ENCODE peak calls at places on chromosomes 13 and 19, in ten cellular contexts. X, V, E, C, P, T, H, I, L and S are unnamed samples.

GRCh38 chr13:78228940-78229339 is 310.3 kb upstream of the EDNRB start:
- DNase-seq in X (no peak), V (no peak), E (no peak), C (no peak), P (no peak), T (no peak), H (no peak), I (peak; percentile 7), L (no peak), S (no peak)

GRCh38 chr13:66675620-66676019 is 554.5 kb downstream of the PCDH9 start:
- DNase-seq in X (no peak), V (no peak), E (no peak), C (no peak), P (no peak), T (no peak), H (no peak), I (peak; percentile 28), L (no peak), S (no peak)

GRCh38 chr19:9912551-9913236 is 23.6 kb downstream of the OLFM2 start:
- DNase-seq in X (no peak), V (no peak), E (no peak), C (no peak), P (no peak), T (no peak), H (no peak), I (no peak), L (peak; percentile 21), S (no peak)

GRCh38 chr19:33493401-33494275 is 28.0 kb downstream of the PEPD start:
- DNase-seq in X (no peak), V (no peak), E (no peak), C (no peak), P (no peak), T (no peak), H (no peak), I (no peak), L (peak; percentile 35), S (no peak)

GRCh38 chr19:853014-853553 is 981 bp downstream of the ELANE start:
- DNase-seq in X (no peak), V (no peak), E (no peak), C (no peak), P (no peak), T (no peak), H (no peak), I (no peak), L (no peak), S (no peak)

GRCh38 chr13:95176611-95177259 is 124.5 kb downstream of the ABCC4 start:
- DNase-seq in X (no peak), V (no peak), E (no peak), C (no peak), P (no peak), T (no peak), H (peak; percentile 19), I (no peak), L (no peak), S (no peak)

GRCh38 chr19:5624154-5624663 is 1.3 kb downstream of the SAFB start:
- DNase-seq in X (peak; percentile 86), V (peak; percentile 25), E (no peak), C (no peak), P (peak; percentile 45), T (peak; percentile 37), H (peak; percentile 60), I (peak; percentile 59), L (peak; percentile 35), S (peak; percentile 7)

GRCh38 chr19:16330811-16331690 is 6.4 kb downstream of the KLF2 start:
- DNase-seq in X (peak; percentile 57), V (no peak), E (no peak), C (no peak), P (no peak), T (peak; percentile 25), H (no peak), I (no peak), L (no peak), S (peak; percentile 62)

GRCh38 chr13:99979453-99980200 is 2.0 kb upstream of the ZIC2 start:
- DNase-seq in X (peak; percentile 29), V (no peak), E (no peak), C (no peak), P (peak; percentile 18), T (no peak), H (peak; percentile 20), I (no peak), L (peak; percentile 56), S (peak; percentile 54)

GRCh38 chr13:99977912-99978780 is 3.4 kb upstream of the ZIC2 start:
- DNase-seq in X (no peak), V (no peak), E (no peak), C (no peak), P (no peak), T (no peak), H (no peak), I (no peak), L (peak; percentile 29), S (no peak)

GRCh38 chr13:99980201-99981114 is 1.1 kb upstream of the ZIC2 start:
- DNase-seq in X (peak; percentile 86), V (peak; percentile 16), E (peak; percentile 87), C (peak; percentile 62), P (peak; percentile 57), T (peak; percentile 85), H (peak; percentile 81), I (peak; percentile 51), L (peak; percentile 85), S (peak; percentile 71)

GRCh38 chr13:99977334-99977911 is 4.2 kb upstream of the ZIC2 start:
- DNase-seq in X (no peak), V (no peak), E (no peak), C (no peak), P (no peak), T (no peak), H (no peak), I (no peak), L (peak; percentile 11), S (no peak)

GRCh38 chr13:99978781-99979452 is 2.7 kb upstream of the ZIC2 start:
- DNase-seq in X (no peak), V (no peak), E (no peak), C (no peak), P (no peak), T (no peak), H (peak; percentile 30), I (no peak), L (peak; percentile 49), S (no peak)
- H2AFZ ChIP-seq in X (no peak overlapping the region), V (no peak overlapping the region), E (no peak overlapping the region), C (no peak overlapping the region), P (peak overlapping the region; percentile 86), T (no peak overlapping the region), H (peak overlapping the region; percentile 56), I (no peak overlapping the region), L (no peak overlapping the region), S (peak overlapping the region; percentile 83)

DNA sequence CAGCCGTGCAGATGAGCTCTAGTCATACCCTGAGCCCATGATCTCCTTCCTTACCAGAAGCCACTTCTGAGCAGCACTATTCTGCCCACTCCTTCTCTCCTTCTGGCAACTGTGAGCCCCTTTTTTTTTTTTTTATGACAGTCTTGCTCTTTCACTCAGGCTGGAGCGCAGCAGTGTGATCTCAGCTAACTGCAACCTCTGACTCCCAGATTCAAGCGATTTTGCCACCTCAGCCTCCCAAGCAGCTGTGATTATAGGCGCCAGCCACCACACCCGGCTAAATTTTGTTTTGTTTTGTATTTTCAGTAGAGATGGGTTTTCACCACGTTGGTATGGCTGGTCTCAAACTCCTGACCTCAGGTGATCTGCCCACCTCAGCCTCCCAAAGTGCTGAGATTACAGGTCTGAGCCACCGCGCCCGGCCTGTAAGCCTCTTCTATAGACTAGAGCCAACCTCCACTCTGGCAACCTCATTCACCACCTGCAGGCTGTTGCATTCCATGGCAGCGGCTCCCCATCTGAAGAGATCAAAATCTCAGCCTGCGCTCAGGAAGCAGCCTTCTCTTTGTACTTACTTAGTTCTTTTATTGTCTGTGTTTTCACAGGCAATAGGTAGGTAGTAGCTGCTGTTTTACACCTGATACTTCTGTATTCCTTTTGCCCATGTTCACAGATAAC is 34.8 kb upstream of the NDFIP2 start:
- DNase-seq in X (no peak), V (no peak), E (no peak), C (no peak), P (no peak), T (no peak), H (no peak), I (no peak), L (no peak), S (no peak)
- H3K4me3 ChIP-seq in X (no peak overlapping the region), V (no peak overlapping the region), E (no peak overlapping the region), C (no peak overlapping the region), P (no peak overlapping the region), T (no peak overlapping the region), H (no peak overlapping the region), I (no peak overlapping the region), L (no peak overlapping the region), S (no peak overlapping the region)

DNA sequence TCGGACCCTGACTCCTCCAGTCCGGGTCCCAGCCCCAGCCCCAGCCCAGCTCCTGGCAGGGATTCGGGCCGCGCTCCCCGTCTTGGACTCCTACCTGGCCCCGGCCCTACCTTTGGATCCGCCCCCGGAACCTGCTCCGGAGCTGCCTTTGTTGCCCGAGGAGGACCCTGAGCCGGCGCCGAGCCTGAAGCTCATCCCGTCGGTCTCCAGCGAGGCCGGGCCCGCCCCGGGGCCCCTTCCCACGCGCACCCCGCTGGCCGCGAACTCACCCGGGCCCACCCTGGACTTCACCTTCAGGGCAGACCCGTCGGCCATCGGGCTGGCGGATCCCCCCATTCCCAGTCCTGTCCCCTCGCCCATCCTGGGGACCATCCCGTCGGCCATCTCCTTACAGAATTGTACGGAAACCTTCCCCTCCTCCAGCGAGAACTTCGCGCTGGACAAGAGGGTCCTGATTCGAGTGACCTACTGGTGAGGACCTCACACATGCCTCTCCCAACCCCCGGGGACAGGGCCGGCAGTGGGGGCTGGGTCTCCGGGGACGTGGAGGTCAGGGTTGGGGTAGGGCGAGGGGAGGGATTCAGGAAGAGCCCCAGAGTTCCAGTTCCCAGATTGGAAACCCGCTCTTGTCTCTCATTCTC is 732 bp downstream of the SELENOV start:
- DNase-seq in X (no peak), V (no peak), E (no peak), C (no peak), P (no peak), T (no peak), H (peak; percentile 54), I (no peak), L (no peak), S (no peak)
- H2AFZ ChIP-seq in X (peak overlapping the region; percentile 10), V (no peak overlapping the region), E (no peak overlapping the region), C (peak overlapping the region; percentile 91), P (no peak overlapping the region), T (no peak overlapping the region), H (peak overlapping the region; percentile 86), I (no peak overlapping the region), L (peak overlapping the region; percentile 65), S (no peak overlapping the region)

GRCh38 chr19:46373573-46374359 is 26.9 kb downstream of the PPP5C start:
- DNase-seq in X (peak; percentile 89), V (no peak), E (no peak), C (peak; percentile 20), P (peak; percentile 95), T (no peak), H (peak; percentile 57), I (no peak), L (peak; percentile 80), S (peak; percentile 99)

GRCh38 chr19:46376241-46377153 is 29.6 kb downstream of the PPP5C start:
- DNase-seq in X (no peak), V (no peak), E (no peak), C (no peak), P (no peak), T (no peak), H (no peak), I (no peak), L (no peak), S (no peak)

GRCh38 chr19:46372901-46373572 is 26.1 kb downstream of the PPP5C start:
- DNase-seq in X (peak; percentile 79), V (no peak), E (no peak), C (peak; percentile 11), P (peak; percentile 5), T (no peak), H (no peak), I (no peak), L (no peak), S (peak; percentile 47)

GRCh38 chr19:46371371-46371901 is 24.5 kb downstream of the PPP5C start:
- DNase-seq in X (no peak), V (no peak), E (no peak), C (no peak), P (no peak), T (no peak), H (no peak), I (no peak), L (no peak), S (no peak)

DNA sequence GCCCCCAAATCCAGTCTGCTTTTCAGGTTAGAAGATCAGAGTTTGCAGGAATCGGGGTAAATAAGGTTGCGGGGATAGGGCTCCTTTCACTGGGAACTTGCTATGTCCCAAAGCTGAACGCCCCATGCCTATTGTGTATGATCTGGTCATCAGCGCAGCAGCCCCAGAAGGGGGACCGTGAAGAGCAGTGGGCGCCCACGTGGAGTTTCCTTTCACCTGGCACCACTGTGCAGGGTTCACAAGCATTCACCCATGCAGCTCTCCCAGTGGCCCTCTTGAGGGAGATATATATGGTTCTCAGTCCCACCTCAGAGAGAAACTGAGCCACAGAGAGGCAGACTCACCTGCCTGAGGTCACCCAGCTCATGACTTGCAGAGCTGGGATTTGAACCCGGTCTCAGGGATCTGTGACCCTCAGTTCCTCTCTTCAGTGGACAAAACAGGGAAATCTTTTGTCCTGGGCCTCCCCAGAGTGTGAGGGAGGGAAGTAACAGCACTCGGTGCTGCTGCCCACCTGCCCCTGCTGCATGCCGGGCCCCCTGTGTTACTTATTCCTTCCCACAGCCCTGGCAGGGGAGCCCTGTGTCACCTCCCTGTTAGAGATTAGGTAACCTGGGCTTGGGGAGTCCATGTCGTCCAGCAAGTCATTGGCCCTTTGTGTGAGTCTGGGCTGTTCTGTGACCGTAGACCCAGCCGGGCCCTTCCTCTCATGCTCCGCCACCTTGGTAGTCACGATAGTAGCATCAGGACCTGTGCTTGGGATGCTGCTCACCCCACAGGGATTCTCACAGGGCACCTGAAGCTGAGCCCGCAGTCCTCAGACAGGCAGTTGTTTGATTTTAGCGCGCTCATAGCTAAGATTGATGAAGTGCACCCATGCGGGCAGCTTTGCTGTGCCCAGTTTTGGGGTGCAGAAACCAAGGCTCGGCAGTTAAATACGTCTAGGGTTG is 27.9 kb downstream of the PPP5C start:
- DNase-seq in X (no peak), V (no peak), E (no peak), C (no peak), P (no peak), T (no peak), H (peak; percentile 3), I (no peak), L (no peak), S (no peak)
- H3K4me3 ChIP-seq in X (no peak overlapping the region), V (no peak overlapping the region), E (no peak overlapping the region), C (no peak overlapping the region), P (no peak overlapping the region), T (no peak overlapping the region), H (no peak overlapping the region), I (no peak overlapping the region), L (no peak overlapping the region), S (peak overlapping the region; percentile 21)